ENCODE peak calls at places on chromosomes 16 and 17, in nine cellular contexts. U is PC-3; Q is CD8-positive, alpha-beta T cell; B is mucosa of descending colon; R is AG04449; G is neural crest cell; K is cardiac muscle cell; Z is fibroblast of lung; V is foreskin fibroblast. W is an unnamed sample.

GRCh38 chr17:15900871-15901270 is 44.1 kb upstream of the ADORA2B start:
- DNase-seq in V (no peak), B (no peak), Z (no peak), G (no peak), R (no peak), U (no peak), K (no peak), Q (no peak), W (no peak)

GRCh38 chr16:27650073-27650701 is 100.2 kb downstream of the KATNIP start:
- DNase-seq in Z (no peak), B (no peak), Q (no peak), V (peak; percentile 15), R (no peak), U (no peak), K (no peak), G (no peak), W (no peak)

GRCh38 chr16:88331989-88332920 is 50.5 kb upstream of the ZNF469 start:
- DNase-seq in Z (peak; percentile 100), K (no peak), Q (no peak), V (peak; percentile 99), U (peak; percentile 98), R (peak; percentile 99), B (peak; percentile 77), G (no peak), W (peak; percentile 100)

GRCh38 chr17:28405632-28406477 is at the start of gene SLC46A1:
- DNase-seq in B (peak; percentile 70), K (peak; percentile 67), V (peak; percentile 66), R (no peak), Q (peak; percentile 43), U (peak; percentile 38), G (peak; percentile 48), Z (peak; percentile 38), W (no peak)

GRCh38 chr16:11144122-11144521 is 111.9 kb downstream of the SOCS1 start:
- DNase-seq in R (no peak), B (no peak), K (no peak), U (no peak), G (no peak), Z (no peak), Q (no peak), V (no peak), W (no peak)

GRCh38 chr16:73126453-73126853 is 78.5 kb upstream of the ZFHX3 start:
- DNase-seq in Q (no peak), Z (peak; percentile 67), K (no peak), R (peak; percentile 36), G (no peak), V (peak; percentile 92), U (no peak), B (no peak), W (peak; percentile 6)

GRCh38 chr17:64188088-64188487 is 58.1 kb upstream of the ERN1 start:
- DNase-seq in B (no peak), G (no peak), R (no peak), Z (no peak), Q (no peak), V (no peak), U (no peak), K (no peak), W (no peak)

GRCh38 chr17:79837888-79838540 is 1.2 kb downstream of the CBX4 start:
- DNase-seq in R (no peak), B (peak; percentile 74), K (no peak), V (peak; percentile 70), Q (peak; percentile 52), G (no peak), U (no peak), Z (no peak), W (no peak)

GRCh38 chr17:8608001-8608400 is 22.5 kb downstream of the MYH10 start:
- DNase-seq in R (no peak), Q (no peak), U (no peak), Z (peak; percentile 75), G (no peak), V (no peak), K (no peak), B (no peak), W (no peak)

GRCh38 chr17:27408891-27409290 is 47.4 kb upstream of the KSR1 start:
- DNase-seq in B (no peak), Q (no peak), U (no peak), G (no peak), R (no peak), K (no peak), V (peak; percentile 24), Z (peak; percentile 36), W (peak; percentile 7)

GRCh38 chr17:72560303-72561247 is 439.8 kb downstream of the SOX9 start:
- DNase-seq in U (peak; percentile 92), Q (peak; percentile 36), V (peak; percentile 74), R (no peak), K (peak; percentile 66), Z (peak; percentile 43), G (peak; percentile 61), B (peak; percentile 80), W (peak; percentile 21)

GRCh38 chr16:11816123-11816522 is 19.1 kb upstream of the ZC3H7A start:
- DNase-seq in K (no peak), Z (no peak), R (no peak), Q (no peak), V (no peak), G (no peak), B (no peak), U (no peak), W (no peak)

GRCh38 chr16:57022445-57022844 is 33.1 kb downstream of the NLRC5 start:
- DNase-seq in Q (no peak), Z (no peak), B (no peak), U (no peak), K (no peak), V (no peak), R (no peak), G (no peak), W (no peak)

GRCh38 chr17:34066528-34066927 is 188.6 kb upstream of the CCL2 start:
- DNase-seq in Z (no peak), K (no peak), Q (no peak), B (no peak), G (no peak), R (no peak), V (no peak), U (no peak), W (no peak)

GRCh38 chr17:19269641-19270040 is 32.5 kb downstream of the EPN2 start:
- DNase-seq in B (no peak), K (no peak), G (no peak), V (no peak), U (no peak), Q (no peak), R (no peak), Z (no peak), W (no peak)

GRCh38 chr17:19271751-19272357 is 34.7 kb downstream of the EPN2 start:
- DNase-seq in R (peak; percentile 36), Q (no peak), Z (peak; percentile 29), G (no peak), K (no peak), B (no peak), V (peak; percentile 24), U (no peak), W (peak; percentile 20)

GRCh38 chr17:19269102-19269501 is 31.9 kb downstream of the EPN2 start:
- DNase-seq in V (no peak), Q (no peak), B (no peak), G (no peak), K (no peak), R (no peak), U (no peak), Z (no peak), W (no peak)

GRCh38 chr17:19270951-19271611 is 33.9 kb downstream of the EPN2 start:
- DNase-seq in Q (no peak), U (no peak), Z (no peak), B (no peak), V (no peak), K (no peak), G (no peak), R (no peak), W (no peak)

DNA sequence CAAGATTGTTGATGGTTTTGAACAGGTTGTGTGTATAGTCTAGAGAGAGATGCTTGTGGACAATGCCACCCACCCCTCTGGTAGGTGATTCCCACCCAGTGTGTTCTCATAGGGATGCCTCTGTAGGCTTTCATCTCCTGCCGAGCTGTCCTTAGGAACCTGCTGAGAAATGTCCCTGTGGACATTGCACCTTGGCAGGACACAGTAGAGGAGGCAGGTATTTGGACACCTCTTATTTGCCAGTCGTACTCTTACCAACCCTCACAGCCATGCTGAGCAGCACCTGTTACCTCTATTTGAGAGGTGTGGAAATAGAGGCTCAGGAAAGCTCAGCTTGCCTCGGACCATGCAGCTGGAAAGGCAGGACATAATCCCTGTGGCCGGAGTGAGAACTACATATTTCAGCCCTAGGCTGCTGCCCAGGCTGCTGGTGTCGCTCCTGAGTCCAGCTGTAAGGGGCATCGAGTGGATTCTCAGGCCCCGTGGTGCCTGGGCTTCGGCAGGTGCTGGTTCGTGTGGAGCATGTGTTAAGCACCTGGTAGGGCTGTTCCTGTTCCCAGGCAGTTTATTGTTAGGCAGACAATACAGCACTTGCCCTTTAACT is 33.3 kb downstream of the EPN2 start:
- DNase-seq in Q (no peak), V (no peak), Z (no peak), U (no peak), B (no peak), G (no peak), K (no peak), R (no peak), W (no peak)
- TF ChIP-seq CTCF in Q (no peak), V (no peak), Z (no peak), U (no peak), B (no peak), G (no peak), K (no peak), R (no peak), W (peak; percentile 31)

DNA sequence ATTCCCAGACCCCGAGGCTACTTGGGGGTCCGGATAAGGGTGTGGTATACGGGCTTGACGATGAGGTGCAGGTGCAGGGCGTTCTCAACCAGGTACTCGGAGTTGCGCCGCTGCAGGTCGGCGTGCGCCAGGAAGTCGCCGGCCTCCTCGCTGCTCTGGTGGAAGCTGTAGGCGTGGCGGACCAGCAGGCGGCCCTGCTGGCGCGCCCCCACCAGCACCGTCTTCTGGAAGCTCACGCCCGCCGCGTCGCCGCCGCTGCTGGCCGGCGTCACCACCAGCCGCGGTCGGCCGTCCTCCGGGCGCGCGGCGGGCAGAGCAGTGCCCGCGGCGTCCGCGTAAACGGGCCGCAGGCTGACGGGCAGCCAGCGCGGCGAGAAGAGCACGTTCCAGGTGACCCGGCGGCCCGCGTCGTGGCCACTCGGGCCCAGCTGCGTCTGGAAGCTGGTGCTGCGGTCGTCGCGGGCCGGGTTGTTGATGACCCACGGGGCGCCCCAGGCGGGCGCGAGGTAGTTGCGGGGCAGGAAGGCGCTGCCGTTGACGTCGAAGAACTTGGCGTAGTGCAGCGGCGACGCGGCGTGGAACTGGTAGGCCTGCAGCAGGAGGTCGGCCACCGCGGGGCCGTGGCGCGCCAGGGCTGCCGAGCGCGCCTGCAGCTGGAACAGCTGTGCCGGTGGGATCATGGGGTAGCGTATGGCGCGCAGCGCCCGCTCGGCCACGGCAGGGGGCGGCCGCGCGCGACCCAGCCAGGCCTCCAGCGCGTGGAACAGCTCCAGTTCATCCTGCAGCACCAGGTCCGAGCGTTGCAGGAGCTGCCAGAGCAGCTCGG is 4.8 kb downstream of the BTBD17 start:
- DNase-seq in Q (no peak), V (no peak), U (peak; percentile 29), G (no peak), B (no peak), R (no peak), K (peak; percentile 61), Z (no peak), W (no peak)
- TF ChIP-seq CTCF in Q (no peak), V (no peak), U (no peak), G (peak; percentile 11), B (no peak), R (no peak), K (no peak), Z (no peak), W (no peak)

GRCh38 chr17:42670199-42670924 is 6.4 kb downstream of the PLEKHH3 start:
- DNase-seq in Z (no peak), K (no peak), G (no peak), R (no peak), V (no peak), B (peak; percentile 57), U (no peak), Q (peak; percentile 40), W (no peak)
- TF ChIP-seq CTCF in Z (no peak), K (no peak), G (no peak), R (no peak), V (no peak), B (no peak), U (no peak), Q (peak; percentile 31), W (no peak)

GRCh38 chr17:48954300-48954755 is 9.7 kb upstream of the SNF8 start:
- DNase-seq in U (peak; percentile 81), Q (no peak), Z (peak; percentile 46), K (peak; percentile 73), R (no peak), G (no peak), B (no peak), V (peak; percentile 84), W (peak; percentile 52)
- TF ChIP-seq CTCF in U (peak; percentile 92), Q (no peak), Z (peak; percentile 73), K (peak; percentile 78), R (peak; percentile 72), G (peak; percentile 52), B (no peak), V (peak; percentile 78), W (peak; percentile 78)

W was measured in HFFc6.